ENCODE peak calls at places on chromosomes 4 and X, in five cellular contexts. G is lower lobe of right lung; J is CD8-positive, alpha-beta memory T cell; R is hepatocyte; M is adrenal gland. A is an unnamed sample.
A peak's percentile ranks its signal among the peaks of the same experiment; 100 is the strongest.

GRCh38 chrX:140983730-140984129 is 18.7 kb upstream of the SPANXB1 start:
- DNase-seq in G (no peak), J (no peak), M (no peak), R (no peak), A (no peak)

GRCh38 chr4:181647396-181648107 is 595.6 kb upstream of the TENM3 start:
- DNase-seq in M (no peak), J (no peak), R (no peak), G (no peak), A (no peak)

GRCh38 chrX:78754917-78755316 is 7.4 kb downstream of the LPAR4 start:
- DNase-seq in J (no peak), G (no peak), R (no peak), M (no peak), A (no peak)

GRCh38 chr4:42642136-42642797 is 14.6 kb downstream of the ATP8A1 start:
- DNase-seq in G (no peak), J (no peak), R (no peak), M (no peak), A (no peak)

GRCh38 chr4:19722404-19722803 is 529.3 kb upstream of the SLIT2 start:
- DNase-seq in M (no peak), R (no peak), J (no peak), G (no peak), A (no peak)

GRCh38 chrX:30275498-30275897 is 28.6 kb downstream of the MAGEB1 start:
- DNase-seq in M (no peak), G (no peak), R (no peak), J (no peak), A (no peak)

GRCh38 chrX:40148439-40149285 is 50.9 kb upstream of the BCOR start:
- DNase-seq in M (no peak), R (peak; percentile 35), J (no peak), G (no peak), A (no peak)

GRCh38 chrX:39724544-39724943 is 373.2 kb downstream of the BCOR start:
- DNase-seq in M (no peak), G (no peak), J (peak; percentile 4), R (no peak), A (no peak)

GRCh38 chr4:100609810-100610209 is 92.0 kb upstream of the EMCN start:
- DNase-seq in G (no peak), M (no peak), J (no peak), R (no peak), A (no peak)

GRCh38 chr4:185573651-185574199 is 38.4 kb upstream of the PDLIM3 start:
- DNase-seq in M (peak; percentile 78), J (no peak), G (no peak), R (peak; percentile 47), A (peak; percentile 77)

GRCh38 chrX:98380556-98380955 is 1496.8 kb downstream of the RPA4 start:
- DNase-seq in G (no peak), R (no peak), M (no peak), J (no peak), A (no peak)

GRCh38 chr4:169047967-169048366 is 37.9 kb upstream of the CBR4 start:
- DNase-seq in M (no peak), J (no peak), G (no peak), R (no peak), A (no peak)

GRCh38 chr4:15043922-15044321 is 41.6 kb downstream of the CPEB2 start:
- DNase-seq in G (no peak), J (no peak), R (no peak), M (no peak), A (no peak)

GRCh38 chrX:74788545-74789086 is 136.6 kb downstream of the NEXMIF start:
- DNase-seq in M (no peak), J (no peak), R (no peak), G (no peak), A (no peak)

GRCh38 chrX:10172867-10173266 is 16.1 kb downstream of the CLCN4 start:
- DNase-seq in G (no peak), R (peak; percentile 21), M (no peak), J (no peak), A (no peak)

GRCh38 chrX:69991685-69992084 is 58.1 kb downstream of the AWAT2 start:
- DNase-seq in J (no peak), G (no peak), M (no peak), R (no peak), A (no peak)

GRCh38 chrX:8848921-8849320 is 47.7 kb upstream of the FAM9A start:
- DNase-seq in M (no peak), R (no peak), J (no peak), G (no peak), A (no peak)
- H3K4me3 ChIP-seq in M (no peak overlapping the region), R (no peak overlapping the region), J (no peak overlapping the region), G (no peak overlapping the region), A (no peak overlapping the region)

GRCh38 chrX:49270249-49270921 is 792 bp downstream of the PPP1R3F start:
- DNase-seq in G (no peak), R (no peak), J (no peak), M (no peak), A (no peak)
- H3K27ac ChIP-seq in G (peak overlapping the region; percentile 93), R (peak overlapping the region; percentile 95), J (peak overlapping the region; percentile 99), M (peak overlapping the region; percentile 99), A (peak overlapping the region; percentile 91)

DNA sequence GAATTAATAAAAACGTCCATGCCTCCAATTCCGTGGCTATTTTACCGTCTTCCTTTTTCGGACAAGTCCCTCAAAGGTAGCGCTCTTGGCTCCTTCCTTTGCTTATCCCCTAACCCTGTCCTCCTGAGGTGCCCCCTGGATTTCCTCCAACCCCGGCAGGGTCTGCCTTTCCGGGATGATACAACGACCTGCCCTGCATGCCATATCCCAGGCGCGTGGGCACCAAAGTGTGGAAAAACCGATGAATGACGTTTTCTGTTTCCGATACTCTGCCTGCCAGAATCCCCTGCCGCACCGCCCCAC is 706 bp upstream of the CSTF2 start:
- DNase-seq in G (no peak), J (no peak), M (no peak), R (no peak), A (no peak)
- H3K4me3 ChIP-seq in G (peak overlapping the region; percentile 67), J (peak overlapping the region; percentile 91), M (no peak overlapping the region), R (peak overlapping the region; percentile 5), A (peak overlapping the region; percentile 16)

DNA sequence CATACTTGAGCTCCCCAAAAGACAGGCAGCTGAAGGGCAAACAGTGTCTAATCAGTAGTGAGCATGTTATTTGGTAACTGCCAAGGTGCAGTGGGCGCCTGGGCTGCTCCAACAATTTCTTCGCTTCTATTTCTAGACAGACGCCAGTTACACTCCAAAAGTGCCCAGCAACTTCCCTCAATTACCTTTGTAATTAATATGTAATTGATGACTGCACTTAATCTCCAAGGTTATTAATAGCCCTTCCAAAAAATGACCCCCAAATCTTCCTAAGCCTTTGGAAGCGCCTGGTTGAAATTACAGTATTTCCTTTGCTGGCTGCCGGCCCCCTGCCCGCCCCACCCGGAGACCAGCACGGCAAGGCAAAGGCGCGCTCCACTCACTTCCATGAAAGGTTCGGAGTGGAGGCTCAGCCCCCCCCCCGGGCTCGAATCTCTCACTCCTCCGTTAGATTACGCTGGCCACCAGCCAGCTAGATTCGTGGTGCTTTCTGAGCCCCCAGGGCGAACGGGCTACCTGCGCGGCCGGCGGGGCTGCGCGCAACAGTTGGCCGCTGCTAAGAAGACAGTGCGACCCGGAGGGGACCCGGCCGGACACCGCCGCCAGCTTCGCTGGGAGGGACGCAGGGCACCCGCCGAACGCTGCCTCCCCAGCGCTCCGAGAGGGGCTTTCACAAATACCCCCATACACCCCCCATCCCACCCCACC is 1.9 kb downstream of the GPC4 start:
- DNase-seq in J (no peak), R (no peak), M (no peak), G (no peak), A (peak; percentile 49)
- H3K27ac ChIP-seq in J (no peak overlapping the region), R (no peak overlapping the region), M (no peak overlapping the region), G (no peak overlapping the region), A (no peak overlapping the region)

DNA sequence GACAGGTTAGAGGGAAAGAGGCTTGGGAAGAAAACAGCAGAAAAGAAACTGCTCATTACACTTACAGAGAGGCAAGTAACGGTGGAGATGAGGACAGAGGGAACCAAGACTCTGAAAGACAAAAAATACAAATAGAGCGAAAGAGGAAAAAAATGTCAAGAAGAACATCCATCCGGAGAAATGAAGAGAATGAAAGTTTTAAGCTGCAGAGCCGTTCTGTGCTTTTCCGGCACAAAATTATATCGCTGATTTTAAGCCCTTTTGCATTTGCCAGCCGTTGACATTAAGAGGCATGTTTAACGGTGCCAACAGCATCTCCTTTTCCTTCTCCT is 236 bp downstream of the PCDH10 start:
- DNase-seq in J (no peak), M (no peak), G (no peak), R (no peak), A (no peak)
- H3K4me3 ChIP-seq in J (no peak overlapping the region), M (no peak overlapping the region), G (peak overlapping the region; percentile 45), R (peak overlapping the region; percentile 48), A (peak overlapping the region; percentile 44)

GRCh38 chr4:23884731-23885130 is 5.1 kb downstream of the PPARGC1A start:
- DNase-seq in R (no peak), J (no peak), M (no peak), G (no peak), A (no peak)

GRCh38 chr4:23881674-23882337 is 8.0 kb downstream of the PPARGC1A start:
- DNase-seq in R (no peak), G (no peak), J (no peak), M (no peak), A (no peak)

GRCh38 chr4:23881052-23881501 is 8.8 kb downstream of the PPARGC1A start:
- DNase-seq in J (no peak), R (no peak), G (no peak), M (no peak), A (no peak)

GRCh38 chr4:23884261-23884660 is 5.6 kb downstream of the PPARGC1A start:
- DNase-seq in J (no peak), G (no peak), M (no peak), R (no peak), A (no peak)

GRCh38 chr4:23882976-23883531 is 6.8 kb downstream of the PPARGC1A start:
- DNase-seq in R (no peak), J (no peak), M (no peak), G (no peak), A (no peak)
- H3K27ac ChIP-seq in R (no peak overlapping the region), J (no peak overlapping the region), M (no peak overlapping the region), G (no peak overlapping the region), A (no peak overlapping the region)

GRCh38 chr4:56655627-56656345 is 25.3 kb downstream of the HOPX start:
- DNase-seq in J (peak; percentile 18), R (peak; percentile 31), G (no peak), M (peak; percentile 25), A (peak; percentile 78)

GRCh38 chr4:56655209-56655626 is 25.9 kb downstream of the HOPX start:
- DNase-seq in J (no peak), R (peak; percentile 29), M (peak; percentile 41), G (no peak), A (no peak)

GRCh38 chr4:56657128-56657527 is 24.0 kb downstream of the HOPX start:
- DNase-seq in G (no peak), J (no peak), R (no peak), M (no peak), A (no peak)

GRCh38 chr4:56657818-56658217 is 23.3 kb downstream of the HOPX start:
- DNase-seq in R (no peak), J (no peak), G (no peak), M (no peak), A (no peak)

DNA sequence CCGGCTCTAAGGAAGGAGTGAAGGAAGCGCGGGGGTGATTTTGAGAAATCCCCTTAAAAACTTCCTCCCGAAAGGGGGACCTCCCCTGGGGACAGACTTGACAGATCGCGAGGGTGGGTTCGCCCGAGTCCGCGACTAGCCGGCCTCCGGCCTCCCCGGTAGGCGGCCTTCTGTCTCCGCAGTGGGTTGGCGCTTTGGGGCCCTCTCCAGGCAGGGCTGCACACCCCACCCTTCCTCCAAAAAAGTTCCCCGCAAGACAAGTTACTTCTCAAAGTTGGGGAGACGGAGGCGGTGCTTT is 24.8 kb downstream of the HOPX start:
- DNase-seq in R (peak; percentile 19), J (no peak), M (no peak), G (no peak), A (peak; percentile 71)
- H3K4me3 ChIP-seq in R (peak overlapping the region; percentile 40), J (peak overlapping the region; percentile 50), M (no peak overlapping the region), G (peak overlapping the region; percentile 56), A (no peak overlapping the region)

A was measured in aorta.